ENCODE peak calls at places on chromosomes 13 and 19, in seven cellular contexts. H, T, C, Z, B, W and D are unnamed samples.

GRCh38 chr19:37007587-37008220 is 70.5 kb upstream of the ZNF420 start:
- DNase-seq in H (peak; percentile 41), T (no peak), C (peak; percentile 23), Z (peak; percentile 15), B (no peak), W (no peak), D (peak; percentile 84)

GRCh38 chr19:425056-425455 is 16.1 kb upstream of the C2CD4C start:
- DNase-seq in H (no peak), T (no peak), C (no peak), Z (no peak), B (no peak), W (no peak), D (no peak)

GRCh38 chr13:20716951-20717350 is 13.5 kb downstream of the IL17D start:
- DNase-seq in H (no peak), T (no peak), C (no peak), Z (peak; percentile 87), B (no peak), W (no peak), D (no peak)

GRCh38 chr19:10295305-10295846 is 5.6 kb downstream of the ICAM5 start:
- DNase-seq in H (no peak), T (peak; percentile 35), C (no peak), Z (no peak), B (no peak), W (no peak), D (peak; percentile 79)

GRCh38 chr13:56773148-56773547 is 367.6 kb upstream of the PRR20A start:
- DNase-seq in H (no peak), T (no peak), C (no peak), Z (no peak), B (no peak), W (no peak), D (no peak)

GRCh38 chr19:35251456-35251855 is 2.7 kb downstream of the LSR start:
- DNase-seq in H (no peak), T (no peak), C (no peak), Z (no peak), B (no peak), W (no peak), D (no peak)

GRCh38 chr19:47421844-47422395 is 2.6 kb upstream of the MEIS3 start:
- DNase-seq in H (no peak), T (no peak), C (peak; percentile 69), Z (no peak), B (no peak), W (no peak), D (no peak)

GRCh38 chr19:55563261-55563690 is 17.4 kb downstream of the ZNF579 start:
- DNase-seq in H (no peak), T (no peak), C (peak; percentile 69), Z (peak; percentile 83), B (no peak), W (no peak), D (no peak)

GRCh38 chr13:99351772-99352171 is 44.6 kb upstream of the GPR183 start:
- DNase-seq in H (no peak), T (no peak), C (no peak), Z (no peak), B (no peak), W (no peak), D (no peak)

GRCh38 chr19:51493776-51494175 is 7.8 kb downstream of the SIGLEC12 start:
- DNase-seq in H (no peak), T (no peak), C (no peak), Z (no peak), B (no peak), W (no peak), D (no peak)

GRCh38 chr19:19171110-19171672 is 1.1 kb upstream of the MEF2B start:
- DNase-seq in H (no peak), T (no peak), C (no peak), Z (no peak), B (no peak), W (no peak), D (no peak)

DNA sequence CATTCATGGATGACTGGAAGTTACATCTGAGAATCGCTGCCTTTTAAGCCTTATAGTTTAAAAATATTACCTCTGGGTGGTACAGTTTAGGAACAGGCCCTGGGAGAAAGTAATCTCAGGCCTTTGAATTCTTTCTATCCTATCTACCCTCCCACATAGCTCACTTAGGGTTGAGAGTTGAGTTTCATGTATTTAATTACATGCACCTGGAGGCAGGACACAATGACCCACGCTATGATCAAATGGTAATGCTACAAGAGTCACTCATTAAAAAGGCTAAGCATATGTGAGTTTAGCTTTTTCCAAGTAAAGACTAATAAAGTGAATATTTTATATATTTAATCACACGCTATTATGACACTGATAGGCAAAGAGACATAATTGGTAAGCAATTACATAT is 25.3 kb upstream of the MED4 start:
- DNase-seq in H (no peak), T (no peak), C (no peak), Z (no peak), B (no peak), W (no peak), D (no peak)
- TF ChIP-seq POLR2A in H (no peak), T (no peak), C (no peak), Z (no peak), B (no peak), W (no peak), D (no peak)

GRCh38 chr19:8880864-8881488 is 48.8 kb downstream of the MBD3L1 start:
- DNase-seq in H (no peak), T (no peak), C (no peak), Z (no peak), B (no peak), W (no peak), D (no peak)
- H3K9me3 ChIP-seq in H (no peaks in the 10 kb centered on the region), T (peaks cover 2% of the 10 kb centered on the region), C (no peaks in the 10 kb centered on the region), Z (no peaks in the 10 kb centered on the region), B (no peaks in the 10 kb centered on the region), W (no peaks in the 10 kb centered on the region), D (no peaks in the 10 kb centered on the region)

DNA sequence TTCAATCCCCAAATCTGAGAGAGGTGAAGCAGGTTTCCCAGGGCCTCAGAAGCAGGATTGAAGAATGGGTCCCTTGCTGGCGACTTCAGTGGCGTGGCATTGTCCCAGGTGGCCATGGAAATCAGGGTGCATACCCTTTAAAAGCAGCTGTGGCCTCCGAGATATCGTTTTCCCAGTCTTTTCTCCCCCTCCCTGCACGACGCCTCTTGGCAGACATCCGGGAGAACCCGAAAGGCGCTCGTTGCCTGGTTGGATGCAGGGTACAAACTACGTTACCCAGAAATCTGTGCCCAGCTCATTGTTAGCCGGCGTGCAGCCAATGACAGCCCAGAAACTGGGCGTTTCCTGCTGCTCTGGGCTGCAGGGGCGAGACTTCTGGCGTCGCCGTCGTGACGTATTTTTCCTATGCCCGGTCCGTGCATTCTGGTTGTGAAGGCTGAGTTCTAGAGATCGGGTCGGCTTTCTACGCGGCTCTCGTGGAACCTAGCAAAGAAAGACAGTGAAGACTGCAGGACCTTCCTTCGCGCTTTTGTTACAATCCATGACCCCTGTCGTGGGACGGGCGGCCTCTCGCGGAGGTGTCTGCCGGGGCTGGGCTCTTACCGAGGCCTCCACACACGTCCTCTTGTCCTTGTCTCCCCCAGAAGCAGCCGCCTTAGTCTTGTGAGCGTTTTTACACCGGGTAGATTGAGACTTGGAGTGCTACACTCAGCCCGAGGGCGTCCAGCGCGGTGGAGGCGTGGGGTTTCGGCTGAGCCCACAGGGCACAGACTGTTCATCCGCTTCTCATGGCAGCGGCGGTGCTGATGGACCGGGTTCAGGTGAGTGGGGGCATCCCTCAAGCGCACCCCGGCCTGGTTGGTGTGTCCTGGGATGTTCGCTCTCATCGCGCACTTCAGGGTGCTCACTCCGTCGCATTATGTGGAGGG is at the start of gene ZNF304:
- DNase-seq in H (peak; percentile 93), T (peak; percentile 95), C (peak; percentile 88), Z (peak; percentile 93), B (peak; percentile 76), W (peak; percentile 85), D (peak; percentile 95)
- TF ChIP-seq POLR2A in H (peak; percentile 71), T (peak; percentile 73), C (no peak), Z (peak; percentile 36), B (no peak), W (no peak), D (no peak)

DNA sequence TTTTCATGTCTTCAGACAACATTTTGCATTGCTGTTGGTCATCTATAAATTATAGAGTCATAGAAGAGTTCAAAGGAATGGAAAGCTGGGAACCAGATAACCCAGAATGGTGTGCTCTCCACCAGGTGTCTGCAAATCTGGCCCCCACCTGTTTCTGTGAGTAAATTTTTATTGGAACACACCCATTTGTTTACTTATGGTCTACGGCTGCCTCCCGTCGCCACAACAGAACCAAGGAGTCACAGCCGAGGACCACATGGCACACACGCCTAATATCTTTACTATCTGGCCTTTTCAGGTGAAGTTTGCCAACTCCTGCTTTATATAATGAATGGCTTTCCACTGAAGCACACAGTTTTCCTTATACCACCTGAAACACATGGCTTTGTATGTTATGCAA is 58.2 kb downstream of the EFNB2 start:
- DNase-seq in H (no peak), T (no peak), C (no peak), Z (no peak), B (no peak), W (no peak), D (no peak)
- H3K9me3 ChIP-seq in H (no peaks in the 10 kb centered on the region), T (no peaks in the 10 kb centered on the region), C (no peaks in the 10 kb centered on the region), Z (no peaks in the 10 kb centered on the region), B (no peaks in the 10 kb centered on the region), W (no peaks in the 10 kb centered on the region), D (no peaks in the 10 kb centered on the region)

GRCh38 chr19:46413262-46414031 is at the start of gene CCDC8:
- DNase-seq in H (peak; percentile 96), T (no peak), C (peak; percentile 95), Z (peak; percentile 59), B (peak; percentile 47), W (no peak), D (peak; percentile 96)
- TF ChIP-seq POLR2A in H (peak; percentile 93), T (no peak), C (peak; percentile 96), Z (peak; percentile 29), B (peak; percentile 42), W (no peak), D (peak; percentile 98)

DNA sequence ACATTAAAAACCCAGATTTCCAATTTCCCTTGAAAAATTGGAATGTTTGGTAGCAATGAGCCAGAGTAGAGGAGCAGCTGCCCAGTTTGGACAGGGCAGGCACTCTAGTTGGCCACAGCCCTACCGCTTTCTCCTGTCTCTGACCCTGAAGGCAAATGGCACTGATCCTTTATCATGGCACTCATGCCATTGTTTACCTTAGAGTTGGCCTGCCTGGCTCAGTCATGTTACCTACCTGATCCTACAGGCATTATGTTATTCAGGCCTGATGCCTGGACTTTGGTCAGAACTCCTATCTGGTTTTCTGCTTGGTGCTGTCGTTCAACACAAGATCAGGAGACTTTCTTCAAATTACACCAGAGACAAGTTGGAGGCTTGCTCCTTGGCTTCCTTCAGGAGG is 24.9 kb upstream of the TDRD3 start:
- DNase-seq in H (no peak), T (no peak), C (no peak), Z (no peak), B (no peak), W (no peak), D (no peak)
- H3K9me3 ChIP-seq in H (no peaks in the 10 kb centered on the region), T (no peaks in the 10 kb centered on the region), C (no peaks in the 10 kb centered on the region), Z (no peaks in the 10 kb centered on the region), B (no peaks in the 10 kb centered on the region), W (no peaks in the 10 kb centered on the region), D (no peaks in the 10 kb centered on the region)

GRCh38 chr19:43668406-43669158 is 1.4 kb downstream of the PLAUR start:
- DNase-seq in H (peak; percentile 98), T (peak; percentile 99), C (peak; percentile 99), Z (peak; percentile 93), B (peak; percentile 99), W (peak; percentile 99), D (peak; percentile 86)
- TF ChIP-seq POLR2A in H (peak; percentile 67), T (no peak), C (peak; percentile 86), Z (peak; percentile 54), B (peak; percentile 61), W (peak; percentile 76), D (peak; percentile 71)

DNA sequence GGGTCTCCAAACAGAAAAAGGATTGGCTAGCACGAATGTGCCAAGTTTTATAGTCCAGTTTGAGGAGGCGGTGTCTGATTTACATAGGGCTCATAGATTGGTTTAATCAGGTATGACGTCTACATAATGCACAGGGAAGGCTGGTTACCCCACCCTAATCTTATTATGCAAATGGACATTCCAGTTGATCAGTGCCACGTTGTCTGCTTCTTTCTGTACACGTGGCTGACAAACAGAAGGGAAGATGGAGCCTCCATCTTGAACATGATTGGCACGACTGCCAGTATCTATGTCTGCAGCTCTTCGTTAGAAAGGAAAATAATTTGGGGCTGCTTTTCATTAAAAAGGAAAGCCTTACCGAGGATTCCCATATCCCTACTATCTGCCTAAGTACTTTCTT is 47.5 kb upstream of the N4BP2L1 start:
- DNase-seq in H (peak; percentile 13), T (no peak), C (no peak), Z (no peak), B (no peak), W (no peak), D (no peak)
- H3K9me3 ChIP-seq in H (no peaks in the 10 kb centered on the region), T (no peaks in the 10 kb centered on the region), C (no peaks in the 10 kb centered on the region), Z (no peaks in the 10 kb centered on the region), B (no peaks in the 10 kb centered on the region), W (no peaks in the 10 kb centered on the region), D (no peaks in the 10 kb centered on the region)